ENCODE peak calls at places on chromosomes 2 and 18, in six cellular contexts. R is CD4-positive, alpha-beta memory T cell; N is breast epithelium; Q is stomach; T is IMR-90; W is body of pancreas. H is an unnamed sample.
A peak's percentile ranks its signal among the peaks of the same experiment; 100 is the strongest.

GRCh38 chr2:38213619-38214018 is 137.7 kb upstream of the CYP1B1 start:
- DNase-seq in Q (no peak), N (no peak), R (no peak), W (no peak), T (no peak), H (no peak)

GRCh38 chr18:47771922-47772321 is 158.5 kb downstream of the SMAD2 start:
- DNase-seq in N (no peak), Q (no peak), W (no peak), R (no peak), T (no peak), H (no peak)

GRCh38 chr2:25897500-25897899 is 19.2 kb upstream of the ASXL2 start:
- DNase-seq in R (no peak), W (no peak), Q (no peak), T (no peak), N (no peak), H (no peak)

GRCh38 chr2:131016826-131017596 is 76.2 kb downstream of the FAM168B start:
- DNase-seq in N (no peak), Q (no peak), W (peak; percentile 56), R (no peak), T (peak; percentile 72), H (no peak)

GRCh38 chr18:42047721-42048120 is 92.7 kb downstream of the PIK3C3 start:
- DNase-seq in R (no peak), Q (no peak), W (no peak), N (no peak), T (peak; percentile 64), H (no peak)

GRCh38 chr2:221104391-221104811 is 467.7 kb downstream of the EPHA4 start:
- DNase-seq in T (peak; percentile 64), Q (peak; percentile 34), W (peak; percentile 20), N (no peak), R (no peak), H (no peak)

GRCh38 chr18:9992300-9992987 is 78.6 kb downstream of the VAPA start:
- DNase-seq in Q (no peak), N (no peak), T (no peak), W (no peak), R (no peak), H (no peak)

GRCh38 chr2:119265693-119266066 is 42.0 kb downstream of the STEAP3 start:
- DNase-seq in R (no peak), T (no peak), W (no peak), N (no peak), Q (no peak), H (no peak)

GRCh38 chr2:217070611-217071010 is 210.7 kb upstream of the TNP1 start:
- DNase-seq in N (no peak), T (no peak), Q (no peak), W (no peak), R (no peak), H (no peak)

GRCh38 chr2:27356056-27356381 is 545 bp downstream of the GTF3C2 start:
- DNase-seq in T (peak; percentile 53), Q (peak; percentile 43), W (peak; percentile 60), R (no peak), N (no peak), H (no peak)

GRCh38 chr2:501667-502066 is 175.5 kb downstream of the TMEM18 start:
- DNase-seq in W (no peak), N (no peak), Q (no peak), R (no peak), T (no peak), H (no peak)

GRCh38 chr18:59549797-59550516 is 147.3 kb downstream of the CCBE1 start:
- DNase-seq in R (no peak), Q (peak; percentile 31), W (no peak), T (no peak), N (peak; percentile 80), H (no peak)

GRCh38 chr2:41717883-41718282 is 329.9 kb upstream of the PKDCC start:
- DNase-seq in Q (no peak), N (no peak), T (no peak), R (no peak), W (no peak), H (no peak)

GRCh38 chr18:68604256-68604655 is 110.7 kb downstream of the TMX3 start:
- DNase-seq in N (no peak), W (no peak), Q (no peak), T (peak; percentile 13), R (no peak), H (no peak)

GRCh38 chr2:167293172-167293781 is 405.0 kb downstream of the XIRP2 start:
- DNase-seq in R (no peak), Q (no peak), T (peak; percentile 16), W (peak; percentile 2), N (no peak), H (no peak)

GRCh38 chr2:167292430-167293171 is 404.3 kb downstream of the XIRP2 start:
- DNase-seq in N (peak; percentile 78), R (peak; percentile 27), W (peak; percentile 89), Q (peak; percentile 75), T (peak; percentile 93), H (peak; percentile 24)

GRCh38 chr2:167294775-167295140 is 406.5 kb downstream of the XIRP2 start:
- DNase-seq in T (peak; percentile 22), R (no peak), W (no peak), Q (no peak), N (no peak), H (no peak)

GRCh38 chr2:167297292-167297691 is 409.0 kb downstream of the XIRP2 start:
- DNase-seq in W (no peak), T (no peak), R (no peak), N (no peak), Q (no peak), H (no peak)

GRCh38 chr2:167294031-167294774 is 405.9 kb downstream of the XIRP2 start:
- DNase-seq in W (peak; percentile 5), R (no peak), Q (no peak), T (peak; percentile 24), N (no peak), H (no peak)
- H3K4me3 ChIP-seq in W (no peak overlapping the region), R (no peak overlapping the region), Q (peak overlapping the region; percentile 60), T (peak overlapping the region; percentile 68), N (peak overlapping the region; percentile 74), H (no peak overlapping the region)

DNA sequence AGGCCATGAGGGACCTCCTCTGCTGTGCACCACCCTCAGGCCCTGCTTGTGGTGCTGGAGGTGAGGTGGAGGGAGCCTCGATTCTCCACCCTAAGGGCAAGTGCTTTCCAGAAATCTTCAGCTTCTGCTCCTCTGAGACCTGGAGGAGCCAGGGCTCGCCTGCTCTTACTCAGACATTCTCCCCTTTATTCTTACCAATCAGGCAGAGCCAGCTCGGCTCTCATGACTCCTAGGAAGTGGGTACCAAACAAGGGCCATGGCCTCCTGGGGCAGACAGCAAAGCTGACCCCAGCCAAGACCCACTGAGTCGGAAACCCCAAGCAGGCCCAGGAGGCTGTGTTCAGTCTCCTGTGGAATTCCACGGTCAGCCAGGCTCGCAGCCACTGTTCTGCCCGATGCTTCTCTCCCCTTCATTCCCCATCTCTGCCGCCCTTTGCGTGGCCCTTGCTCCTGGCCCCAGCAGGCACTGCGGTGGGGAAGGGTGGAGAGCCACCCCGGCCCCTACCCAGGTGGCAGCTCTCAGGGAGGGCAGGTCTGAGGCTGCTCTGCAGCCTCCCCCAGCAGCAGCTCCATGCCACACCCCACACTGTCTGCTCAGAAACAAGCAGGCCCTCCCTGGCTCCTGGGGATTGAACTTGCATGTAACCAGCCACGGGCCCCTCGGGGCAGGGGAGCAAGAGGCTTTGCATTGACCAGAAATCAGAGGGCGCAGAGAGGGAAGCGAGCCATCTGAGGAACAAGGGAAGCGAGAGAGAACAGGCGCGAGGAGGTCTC is 24.0 kb downstream of the HS1BP3 start:
- DNase-seq in N (no peak), R (no peak), Q (no peak), T (no peak), W (no peak), H (no peak)
- H3K4me1 ChIP-seq in N (no peaks in the 10 kb centered on the region), R (no peaks in the 10 kb centered on the region), Q (peaks cover 19% of the 10 kb centered on the region), T (peaks cover 2% of the 10 kb centered on the region), W (no peaks in the 10 kb centered on the region), H (no peaks in the 10 kb centered on the region)

GRCh38 chr18:51054764-51055163 is 24.8 kb downstream of the SMAD4 start:
- DNase-seq in N (no peak), T (peak; percentile 50), R (no peak), Q (no peak), W (no peak), H (no peak)

GRCh38 chr18:51048190-51048589 is 18.2 kb downstream of the SMAD4 start:
- DNase-seq in Q (no peak), R (no peak), N (no peak), W (no peak), T (no peak), H (no peak)

GRCh38 chr18:51053822-51054221 is 23.8 kb downstream of the SMAD4 start:
- DNase-seq in W (no peak), R (no peak), N (no peak), T (no peak), Q (no peak), H (no peak)

GRCh38 chr18:51049137-51049536 is 19.1 kb downstream of the SMAD4 start:
- DNase-seq in R (no peak), Q (no peak), W (no peak), N (no peak), T (no peak), H (no peak)

DNA sequence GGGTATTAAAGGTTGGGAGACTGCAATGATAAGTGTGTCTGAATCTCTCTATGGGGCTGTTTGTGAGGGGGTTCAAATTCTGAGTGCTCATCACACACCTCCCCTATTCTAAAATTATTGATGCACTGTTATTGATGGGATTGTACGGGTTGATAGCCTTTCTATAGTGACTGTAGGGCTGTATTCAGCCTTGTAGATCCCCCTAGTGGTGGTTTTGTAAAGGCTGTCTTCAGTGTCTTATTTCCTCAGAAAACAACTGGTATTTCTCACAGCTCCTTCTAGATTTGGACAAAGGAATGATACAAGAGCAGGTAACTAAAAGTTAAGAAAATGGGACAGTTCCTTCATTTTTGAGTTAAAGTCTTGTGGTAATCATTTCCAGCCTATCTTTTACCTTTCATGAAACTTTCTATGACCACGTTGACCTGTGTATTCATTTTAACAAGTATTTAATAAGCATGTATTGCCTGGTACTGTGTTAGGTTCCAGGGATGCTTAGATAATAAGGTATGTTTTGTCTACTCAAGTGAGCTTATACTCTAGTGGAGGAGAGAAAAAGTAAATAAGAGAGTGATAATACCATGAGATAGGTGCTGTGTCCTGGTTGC is 21.2 kb downstream of the SMAD4 start:
- DNase-seq in R (peak; percentile 59), N (no peak), T (peak; percentile 65), W (peak; percentile 43), Q (no peak), H (no peak)
- H3K27ac ChIP-seq in R (no peak overlapping the region), N (no peak overlapping the region), T (no peak overlapping the region), W (no peak overlapping the region), Q (no peak overlapping the region), H (no peak overlapping the region)

DNA sequence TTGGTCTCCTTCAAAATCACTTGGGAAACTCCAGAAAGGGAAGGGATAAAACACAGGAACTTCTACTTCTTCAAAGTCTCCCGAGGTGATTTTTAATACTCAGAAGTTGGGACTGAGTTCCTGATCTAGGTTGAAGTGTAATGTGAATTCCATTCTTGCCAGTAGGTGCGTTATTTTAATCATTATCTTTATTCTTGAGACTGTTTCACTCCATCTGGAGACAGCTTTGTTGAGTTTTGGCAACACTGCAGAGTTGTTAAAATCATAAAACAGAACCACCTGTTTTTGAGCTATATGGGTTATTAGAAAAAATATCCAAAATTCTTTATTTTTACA is 22.0 kb downstream of the ATP8B1 start:
- DNase-seq in W (no peak), T (no peak), N (no peak), Q (no peak), R (no peak), H (no peak)
- H3K4me3 ChIP-seq in W (no peak overlapping the region), T (no peak overlapping the region), N (no peak overlapping the region), Q (no peak overlapping the region), R (no peak overlapping the region), H (no peak overlapping the region)